ENCODE peak calls at places on chromosomes 12 and 14, in six cellular contexts. W is transverse colon, G is astrocyte, S is Panc1, O is neural progenitor cell, Y is A673. B is an unnamed sample.
A peak's percentile ranks its signal among the peaks of the same experiment; 100 is the strongest.

GRCh38 chr12:42119085-42119633 is 25.5 kb downstream of the GXYLT1 start:
- DNase-seq in Y (no peak), G (peak; percentile 82), O (no peak), S (no peak), W (no peak), B (no peak)

GRCh38 chr14:68145539-68145938 is 326.0 kb downstream of the RAD51B start:
- DNase-seq in Y (no peak), S (no peak), G (peak; percentile 45), O (no peak), W (no peak), B (no peak)

GRCh38 chr14:51644215-51644969 is 7.3 kb upstream of the FRMD6 start:
- DNase-seq in O (no peak), S (no peak), G (peak; percentile 67), Y (no peak), W (no peak), B (no peak)

GRCh38 chr14:54309615-54310014 is 87.2 kb upstream of the CDKN3 start:
- DNase-seq in S (no peak), O (no peak), G (no peak), Y (no peak), W (no peak), B (no peak)

GRCh38 chr12:91704446-91704845 is 441.2 kb downstream of the BTG1 start:
- DNase-seq in G (peak; percentile 61), W (no peak), Y (no peak), O (no peak), S (no peak), B (no peak)

GRCh38 chr12:46159239-46159901 is 109.5 kb downstream of the SLC38A1 start:
- DNase-seq in O (no peak), G (no peak), W (no peak), Y (no peak), S (no peak), B (no peak)

GRCh38 chr14:37900582-37900981 is 305.2 kb downstream of the TTC6 start:
- DNase-seq in O (no peak), S (no peak), Y (no peak), G (no peak), W (no peak), B (no peak)

GRCh38 chr14:58098507-58098906 is 53.5 kb downstream of the ARMH4 start:
- DNase-seq in W (peak; percentile 10), S (no peak), O (peak; percentile 4), G (no peak), Y (peak; percentile 35), B (no peak)

GRCh38 chr14:63209160-63209559 is 4.9 kb downstream of the RHOJ start:
- DNase-seq in Y (no peak), S (no peak), G (no peak), W (no peak), O (no peak), B (no peak)

GRCh38 chr14:64217318-64217717 is 76.9 kb downstream of the ESR2 start:
- DNase-seq in Y (no peak), S (no peak), G (no peak), O (no peak), W (peak; percentile 47), B (no peak)

GRCh38 chr14:54166049-54166950 is 209.7 kb upstream of the BMP4 start:
- DNase-seq in O (no peak), S (no peak), G (no peak), W (no peak), Y (no peak), B (no peak)

GRCh38 chr12:11621797-11622423 is 27.6 kb upstream of the ETV6 start:
- DNase-seq in G (no peak), S (no peak), Y (peak; percentile 42), W (peak; percentile 22), O (no peak), B (no peak)

GRCh38 chr12:40117818-40118217 is 11.9 kb upstream of the SLC2A13 start:
- DNase-seq in O (no peak), Y (no peak), G (no peak), S (no peak), W (no peak), B (no peak)

GRCh38 chr12:122086641-122087285 is 8.2 kb downstream of the MLXIP start:
- DNase-seq in S (no peak), G (no peak), W (no peak), Y (no peak), O (no peak), B (no peak)

GRCh38 chr14:61644834-61645233 is 50.5 kb upstream of the HIF1A start:
- DNase-seq in O (peak; percentile 66), W (no peak), Y (no peak), S (no peak), G (no peak), B (no peak)

GRCh38 chr12:90938451-90938850 is 16.5 kb downstream of the CCER1 start:
- DNase-seq in O (no peak), G (peak; percentile 78), S (no peak), W (no peak), Y (no peak), B (no peak)

GRCh38 chr14:50058112-50058511 is 58.3 kb downstream of the VCPKMT start:
- DNase-seq in S (no peak), O (no peak), W (no peak), Y (no peak), G (no peak), B (no peak)

GRCh38 chr12:54051081-54051912 is 2.3 kb upstream of the HOXC4 start:
- DNase-seq in Y (no peak), S (no peak), G (no peak), O (no peak), W (no peak), B (no peak)

GRCh38 chr12:15597125-15597830 is 191.9 kb downstream of the EPS8 start:
- DNase-seq in O (no peak), Y (no peak), S (no peak), W (no peak), G (no peak), B (no peak)

GRCh38 chr12:111450676-111451075 is 45.0 kb downstream of the SH2B3 start:
- DNase-seq in S (no peak), G (no peak), Y (no peak), O (no peak), W (no peak), B (no peak)

GRCh38 chr14:32331227-32331597 is 2.1 kb downstream of the AKAP6 start:
- DNase-seq in S (no peak), G (no peak), W (no peak), Y (no peak), O (peak; percentile 75), B (no peak)

GRCh38 chr12:128025856-128026255 is 241.1 kb upstream of the TMEM132C start:
- DNase-seq in G (no peak), W (peak; percentile 73), Y (no peak), S (no peak), O (no peak), B (no peak)

GRCh38 chr14:20198991-20199390 is 8.3 kb downstream of the OR11G2 start:
- DNase-seq in O (no peak), Y (no peak), W (no peak), S (no peak), G (no peak), B (no peak)

GRCh38 chr14:20194101-20194500 is 3.4 kb downstream of the OR11G2 start:
- DNase-seq in W (no peak), O (no peak), G (no peak), Y (no peak), S (no peak), B (no peak)

GRCh38 chr14:20191396-20191795 is 700 bp downstream of the OR11G2 start:
- DNase-seq in S (no peak), W (no peak), Y (no peak), G (no peak), O (no peak), B (no peak)

GRCh38 chr14:20197459-20197858 is 6.8 kb downstream of the OR11G2 start:
- DNase-seq in W (no peak), Y (no peak), O (no peak), G (no peak), S (no peak), B (no peak)

DNA sequence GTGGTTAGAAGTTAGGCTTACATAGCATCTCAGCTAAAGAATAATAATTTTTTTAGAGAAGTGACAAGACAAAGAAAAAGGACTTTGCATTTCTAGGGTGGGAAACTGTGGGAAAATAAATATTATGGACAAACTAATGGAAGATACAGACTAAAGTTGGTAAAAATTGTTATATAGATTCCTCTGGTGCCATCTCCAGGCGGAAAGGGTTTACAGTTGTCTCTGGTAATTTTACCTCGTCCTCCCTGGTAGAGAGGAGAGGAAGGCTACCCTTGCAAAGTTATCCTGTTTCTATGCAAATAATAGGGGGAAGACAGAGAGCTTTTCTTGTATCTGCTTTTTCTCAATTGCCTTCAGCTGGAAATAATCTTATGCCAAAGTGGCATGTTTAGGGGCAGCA is 5.2 kb downstream of the OR11G2 start:
- DNase-seq in O (no peak), Y (no peak), S (no peak), W (no peak), G (no peak), B (no peak)
- H3K9me3 ChIP-seq in O (peaks cover 54% of the 10 kb centered on the region), Y (no peaks in the 10 kb centered on the region), S (no peaks in the 10 kb centered on the region), W (no peaks in the 10 kb centered on the region), G (no peaks in the 10 kb centered on the region), B (peaks cover 6% of the 10 kb centered on the region)

GRCh38 chr14:105891631-105892452 is 365.5 kb downstream of the TMEM121 start:
- DNase-seq in G (no peak), S (no peak), W (peak; percentile 5), O (no peak), Y (no peak), B (no peak)
- H3K9me3 ChIP-seq in G (no peaks in the 10 kb centered on the region), S (no peaks in the 10 kb centered on the region), W (no peaks in the 10 kb centered on the region), O (no peaks in the 10 kb centered on the region), Y (no peaks in the 10 kb centered on the region), B (peaks cover 11% of the 10 kb centered on the region)

DNA sequence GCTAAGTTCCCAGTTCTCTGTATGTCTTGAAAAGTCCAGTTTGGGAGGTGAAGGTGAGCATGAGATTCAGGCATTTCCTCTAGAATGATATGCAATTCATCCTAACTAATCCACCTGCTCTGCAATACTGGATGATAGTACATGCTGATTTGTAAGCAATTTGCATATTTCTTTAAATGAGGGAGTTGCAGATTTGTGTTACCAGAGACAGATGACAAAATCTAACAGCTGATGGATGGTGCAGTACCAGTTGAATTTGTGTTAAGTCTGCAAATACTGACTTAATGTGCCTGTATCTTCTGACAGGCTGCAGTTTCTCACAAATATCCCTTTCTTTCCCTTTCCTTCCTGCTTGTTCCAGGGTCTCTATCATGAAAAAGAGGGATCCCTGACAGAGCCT is 76.4 kb upstream of the MBIP start:
- DNase-seq in W (no peak), S (no peak), O (no peak), G (no peak), Y (no peak), B (no peak)
- H3K9me3 ChIP-seq in W (no peaks in the 10 kb centered on the region), S (no peaks in the 10 kb centered on the region), O (no peaks in the 10 kb centered on the region), G (no peaks in the 10 kb centered on the region), Y (no peaks in the 10 kb centered on the region), B (no peaks in the 10 kb centered on the region)

DNA sequence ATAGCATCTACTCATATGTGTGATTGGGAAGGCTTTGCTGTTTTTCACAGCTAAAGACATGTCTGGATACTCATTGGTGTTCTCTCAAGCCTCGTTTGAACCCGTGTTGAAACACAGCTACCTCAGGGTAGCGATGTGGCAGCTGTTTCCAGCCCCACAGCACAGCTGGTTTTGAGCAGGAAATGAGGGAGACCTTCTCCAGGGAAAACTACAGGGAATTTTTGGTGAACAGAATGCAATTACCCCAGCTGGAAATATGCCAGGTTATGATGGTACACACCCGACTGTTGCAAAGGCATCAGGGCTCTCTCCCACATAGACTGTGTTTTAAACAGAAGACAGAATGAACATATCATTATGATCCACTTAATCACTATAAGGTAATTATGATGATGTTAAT is 828.9 kb downstream of the VRK1 start:
- DNase-seq in Y (peak; percentile 59), W (no peak), G (no peak), S (no peak), O (no peak), B (no peak)
- H3K9me3 ChIP-seq in Y (no peaks in the 10 kb centered on the region), W (no peaks in the 10 kb centered on the region), G (no peaks in the 10 kb centered on the region), S (no peaks in the 10 kb centered on the region), O (no peaks in the 10 kb centered on the region), B (no peaks in the 10 kb centered on the region)

B was measured in iPS DF 6.9.